ENCODE peak calls at places on chromosomes 5 and 9, in ten cellular contexts. M, L, I, A, N, F, H, O, W and E are unnamed samples.

GRCh38 chr9:92986175-92987110 is 39.1 kb downstream of the FGD3 start:
- DNase-seq in M (peak; percentile 71), L (no peak), I (no peak), A (peak; percentile 24), N (no peak), F (no peak), H (no peak), O (no peak), W (peak; percentile 24), E (peak; percentile 47)

GRCh38 chr5:137622850-137623249 is 113.0 kb downstream of the KLHL3 start:
- DNase-seq in M (no peak), L (no peak), I (no peak), A (peak; percentile 21), N (peak; percentile 80), F (no peak), H (no peak), O (no peak), W (no peak), E (peak; percentile 99)

GRCh38 chr9:15176821-15177220 is 130.2 kb downstream of the TTC39B start:
- DNase-seq in M (no peak), L (no peak), I (no peak), A (no peak), N (no peak), F (no peak), H (no peak), O (no peak), W (no peak), E (no peak)

GRCh38 chr5:77431286-77431685 is 60.8 kb downstream of the WDR41 start:
- DNase-seq in M (no peak), L (no peak), I (no peak), A (no peak), N (no peak), F (no peak), H (no peak), O (no peak), W (no peak), E (no peak)

GRCh38 chr5:79133657-79134451 is 22.2 kb downstream of the BHMT start:
- DNase-seq in M (peak; percentile 89), L (peak; percentile 33), I (peak; percentile 56), A (peak; percentile 93), N (peak; percentile 49), F (no peak), H (peak; percentile 52), O (peak; percentile 77), W (peak; percentile 57), E (peak; percentile 71)

GRCh38 chr5:95519681-95520080 is 35.1 kb downstream of the SKIC3 start:
- DNase-seq in M (no peak), L (no peak), I (no peak), A (no peak), N (no peak), F (no peak), H (no peak), O (no peak), W (no peak), E (no peak)

GRCh38 chr5:57209316-57210040 is 35.6 kb downstream of the GPBP1 start:
- DNase-seq in M (peak; percentile 51), L (no peak), I (no peak), A (no peak), N (no peak), F (no peak), H (no peak), O (no peak), W (no peak), E (peak; percentile 61)

GRCh38 chr5:176415240-176416122 is 858 bp downstream of the CLTB start:
- DNase-seq in M (peak; percentile 60), L (peak; percentile 61), I (no peak), A (peak; percentile 64), N (peak; percentile 64), F (no peak), H (no peak), O (peak; percentile 39), W (peak; percentile 11), E (peak; percentile 13)

GRCh38 chr5:107135391-107135790 is 535.3 kb downstream of the EFNA5 start:
- DNase-seq in M (no peak), L (no peak), I (no peak), A (no peak), N (no peak), F (no peak), H (no peak), O (no peak), W (no peak), E (no peak)